ENCODE peak calls at places on chromosomes 7 and 10, in seven cellular contexts. I, D, O, U, R, C and Q are unnamed samples.

GRCh38 chr10:132319853-132320669 is 11.9 kb upstream of the LRRC27 start:
- DNase-seq in I (peak), D (peak), O (peak), U (no peak), R (no peak), C (peak), Q (no peak)

GRCh38 chr7:107277331-107277730 is 108.5 kb downstream of the HBP1 start:
- DNase-seq in I (no peak), D (peak), O (no peak), U (no peak), R (no peak), C (no peak), Q (no peak)

GRCh38 chr7:39145283-39145682 is 167.6 kb downstream of the POU6F2 start:
- DNase-seq in I (no peak), D (no peak), O (no peak), U (no peak), R (no peak), C (no peak), Q (no peak)

GRCh38 chr7:41256186-41256945 is 446.5 kb downstream of the INHBA start:
- DNase-seq in I (peak), D (peak), O (no peak), U (no peak), R (no peak), C (no peak), Q (no peak)

GRCh38 chr7:140769852-140770251 is 73.3 kb downstream of the NDUFB2 start:
- DNase-seq in I (no peak), D (no peak), O (no peak), U (no peak), R (no peak), C (no peak), Q (no peak)

GRCh38 chr7:151851782-151852181 is 25.1 kb downstream of the PRKAG2 start:
- DNase-seq in I (no peak), D (no peak), O (no peak), U (peak), R (peak), C (no peak), Q (no peak)

GRCh38 chr10:30589441-30589840 is 40.1 kb downstream of the LYZL2 start:
- DNase-seq in I (no peak), D (no peak), O (no peak), U (peak), R (peak), C (no peak), Q (no peak)

GRCh38 chr7:99679032-99679399 is 780 bp downstream of the CYP3A5 start:
- DNase-seq in I (peak), D (peak), O (peak), U (no peak), R (no peak), C (no peak), Q (no peak)

GRCh38 chr10:63735305-63735704 is 214.1 kb downstream of the REEP3 start:
- DNase-seq in I (no peak), D (no peak), O (no peak), U (no peak), R (no peak), C (no peak), Q (no peak)

GRCh38 chr7:2409745-2410414 is 6.5 kb downstream of the CHST12 start:
- DNase-seq in I (no peak), D (no peak), O (no peak), U (no peak), R (no peak), C (no peak), Q (no peak)
- TF ChIP-seq CTCF in I (no peak), D (no peak), O (no peak), U (no peak), R (no peak), C (no peak), Q (no peak)

DNA sequence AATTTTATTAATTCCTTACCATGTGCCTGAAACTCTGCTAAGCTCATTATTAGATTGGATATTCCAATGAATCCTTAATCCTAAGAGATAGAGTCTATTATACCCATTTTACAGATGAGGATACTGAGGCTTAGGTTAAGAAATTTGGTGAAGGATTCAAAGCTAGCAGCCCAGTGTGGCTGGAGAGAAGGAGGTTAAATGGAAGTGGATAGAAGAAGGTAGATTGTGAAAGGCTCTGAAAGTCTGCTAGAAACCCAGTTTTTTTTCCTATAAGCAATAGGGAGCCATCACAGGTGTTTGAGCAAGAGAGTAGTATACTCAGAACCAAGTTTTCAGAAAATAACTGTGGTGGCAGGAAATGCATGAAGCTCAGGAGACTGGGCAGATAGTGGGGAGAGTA is 265.8 kb upstream of the NEBL start:
- DNase-seq in I (no peak), D (no peak), O (no peak), U (no peak), R (no peak), C (no peak), Q (no peak)
- TF ChIP-seq CTCF in I (no peak), D (no peak), O (no peak), U (no peak), R (no peak), C (no peak), Q (no peak)

GRCh38 chr7:95478139-95479037 is 7.4 kb upstream of the ASB4 start:
- DNase-seq in I (peak), D (peak), O (peak), U (no peak), R (no peak), C (no peak), Q (peak)
- TF ChIP-seq CTCF in I (peak), D (peak), O (no peak), U (peak), R (peak), C (no peak), Q (peak)

GRCh38 chr10:99548041-99548530 is 15.3 kb downstream of the NKX2-3 start:
- DNase-seq in I (no peak), D (peak), O (no peak), U (no peak), R (no peak), C (no peak), Q (no peak)
- TF ChIP-seq CTCF in I (peak), D (peak), O (no peak), U (peak), R (peak), C (peak), Q (peak)

GRCh38 chr10:123153486-123154091 is 613 bp upstream of the BUB3 start:
- DNase-seq in I (no peak), D (no peak), O (no peak), U (no peak), R (no peak), C (no peak), Q (no peak)

GRCh38 chr10:123154943-123155505 is 822 bp downstream of the BUB3 start:
- DNase-seq in I (peak), D (peak), O (peak), U (no peak), R (peak), C (peak), Q (no peak)

GRCh38 chr10:123156091-123156490 is 1.9 kb downstream of the BUB3 start:
- DNase-seq in I (peak), D (peak), O (no peak), U (no peak), R (no peak), C (no peak), Q (no peak)

GRCh38 chr10:123157210-123157609 is 3.0 kb downstream of the BUB3 start:
- DNase-seq in I (no peak), D (peak), O (no peak), U (no peak), R (no peak), C (no peak), Q (no peak)

DNA sequence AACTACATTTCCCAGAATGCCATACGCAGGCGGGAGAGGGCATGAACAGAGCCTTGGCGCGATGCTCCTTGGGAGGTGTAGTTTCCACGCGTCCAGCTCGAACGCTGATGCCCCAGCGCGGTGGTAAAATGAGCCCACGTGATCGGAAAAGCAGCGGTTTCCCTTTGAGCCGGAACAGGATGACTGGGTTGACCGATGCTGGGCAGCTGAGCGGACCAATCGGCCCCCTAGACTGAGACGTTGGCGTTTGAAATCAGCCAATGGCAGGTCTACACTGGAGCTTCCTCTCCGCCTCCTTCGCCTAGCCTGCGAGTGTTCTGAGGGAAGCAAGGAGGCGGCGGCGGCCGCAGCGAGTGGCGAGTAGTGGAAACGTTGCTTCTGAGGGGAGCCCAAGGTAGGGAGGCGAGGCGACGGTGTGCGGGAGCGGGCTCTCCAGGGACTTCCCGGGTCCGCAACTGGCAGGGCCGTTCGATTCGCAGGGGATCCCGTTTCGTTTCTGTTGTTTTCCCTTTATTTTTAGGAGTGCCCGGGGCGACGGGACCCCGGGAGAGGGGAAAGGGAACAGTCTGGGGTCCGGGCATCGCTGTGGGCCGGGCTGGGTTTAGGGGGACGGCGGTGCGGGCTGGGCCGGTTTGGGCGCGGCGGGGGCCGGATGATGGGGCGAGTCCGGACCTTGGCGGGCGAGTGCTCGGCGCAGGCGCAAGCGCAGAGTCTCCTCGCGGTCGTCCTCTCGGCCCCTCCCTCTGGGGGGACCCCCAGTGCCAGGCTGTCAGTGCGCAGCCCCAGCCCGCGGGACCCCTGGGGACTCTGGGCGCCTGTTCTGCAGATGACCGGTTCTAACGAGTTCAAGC is at the start of gene BUB3:
- DNase-seq in I (peak), D (peak), O (peak), U (peak), R (peak), C (peak), Q (peak)
- TF ChIP-seq CTCF in I (no peak), D (no peak), O (no peak), U (peak), R (no peak), C (no peak), Q (peak)

GRCh38 chr7:835491-836401 is 3.5 kb downstream of the SUN1 start:
- DNase-seq in I (no peak), D (no peak), O (peak), U (no peak), R (peak), C (no peak), Q (no peak)

GRCh38 chr7:837001-837400 is 4.7 kb downstream of the SUN1 start:
- DNase-seq in I (no peak), D (no peak), O (no peak), U (peak), R (no peak), C (no peak), Q (no peak)

GRCh38 chr7:835021-835420 is 2.7 kb downstream of the SUN1 start:
- DNase-seq in I (no peak), D (no peak), O (no peak), U (no peak), R (peak), C (no peak), Q (no peak)

GRCh38 chr7:834277-834676 is 2.0 kb downstream of the SUN1 start:
- DNase-seq in I (no peak), D (no peak), O (no peak), U (no peak), R (no peak), C (no peak), Q (no peak)

DNA sequence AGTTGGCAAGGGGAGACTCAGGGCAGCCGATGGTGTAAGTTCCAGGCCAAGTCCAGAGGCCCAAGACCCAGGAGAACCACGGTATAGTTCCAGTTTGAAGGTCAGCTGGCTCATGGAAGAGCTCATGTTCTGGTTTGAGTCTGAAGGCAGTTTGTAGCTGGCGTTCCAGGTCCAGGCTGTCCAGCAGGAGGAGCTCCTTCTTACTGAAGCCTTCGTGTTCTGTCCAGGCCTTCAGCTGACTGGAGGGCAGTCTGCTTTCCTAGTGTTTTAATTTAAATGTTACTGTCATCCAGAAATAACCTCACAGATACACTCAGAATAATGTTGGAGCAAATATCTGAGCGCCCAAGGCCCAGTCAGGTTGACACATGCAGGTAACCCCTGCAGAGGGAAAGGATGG is 4.2 kb downstream of the SUN1 start:
- DNase-seq in I (peak), D (peak), O (peak), U (no peak), R (no peak), C (no peak), Q (peak)
- TF ChIP-seq CTCF in I (peak), D (peak), O (peak), U (peak), R (peak), C (peak), Q (peak)